ENCODE peak calls at places on chromosomes 2 and 18, in four cellular contexts. E is A172; H is fibroblast of mammary gland; L is activated CD8-positive, alpha-beta memory T cell treated with anti-CD3 and anti-CD28 coated beads for 48 hours. T is an unnamed sample.

GRCh38 chr2:173059941-173060575 is 15.6 kb upstream of the MAP3K20 start:
- DNase-seq in E (no peak), H (peak), L (no peak), T (no peak)

GRCh38 chr18:36511791-36512352 is 214.4 kb downstream of the FHOD3 start:
- DNase-seq in E (peak), H (peak), L (no peak), T (no peak)

GRCh38 chr18:48607049-48607984 is 68.5 kb downstream of the CTIF start:
- DNase-seq in E (peak), H (peak), L (no peak), T (no peak)

GRCh38 chr18:39173022-39173421 is 1607.4 kb upstream of the CELF4 start:
- DNase-seq in E (peak), H (no peak), L (no peak), T (no peak)

GRCh38 chr18:55047546-55047945 is 88.3 kb upstream of the CCDC68 start:
- DNase-seq in E (no peak), H (peak), L (no peak), T (no peak)

GRCh38 chr2:230798769-230799399 is 65.9 kb upstream of the ITM2C start:
- DNase-seq in E (peak), H (peak), L (no peak), T (no peak)

GRCh38 chr2:108182489-108182888 is 57.3 kb upstream of the SULT1C3 start:
- DNase-seq in E (peak), H (peak), L (no peak), T (no peak)

GRCh38 chr2:29213871-29214341 is 98.7 kb downstream of the CLIP4 start:
- DNase-seq in E (peak), H (peak), L (no peak), T (no peak)

GRCh38 chr18:12783524-12783923 is 80.7 kb downstream of the PSMG2 start:
- DNase-seq in E (no peak), H (no peak), L (no peak), T (no peak)

GRCh38 chr2:195659114-195659513 is 2.1 kb downstream of the SLC39A10 start:
- DNase-seq in E (no peak), H (peak), L (no peak), T (no peak)

GRCh38 chr2:207791579-207792243 is 22.0 kb upstream of the FZD5 start:
- DNase-seq in E (no peak), H (no peak), L (no peak), T (no peak)

GRCh38 chr2:24449348-24449747 is 41.7 kb upstream of the NCOA1 start:
- DNase-seq in E (no peak), H (no peak), L (no peak), T (no peak)

GRCh38 chr18:79388043-79388442 is 7.7 kb upstream of the NFATC1 start:
- DNase-seq in E (no peak), H (no peak), L (no peak), T (no peak)